ENCODE peak calls at places on chromosomes 6 and 20, in four cellular contexts. L is GM12878, W is WTC11, U is K562. J is an unnamed sample.

GRCh38 chr6:160386869-160387518 is 38.8 kb downstream of the SLC22A3 start:
- DNase-seq in L (no peak), U (no peak), W (no peak), J (no peak)

GRCh38 chr6:22024973-22025467 is 271.8 kb downstream of the PRL start:
- DNase-seq in U (no peak), W (no peak), L (peak), J (no peak)

GRCh38 chr6:134853111-134854055 is 96.5 kb downstream of the ALDH8A1 start:
- DNase-seq in W (no peak), U (no peak), L (no peak), J (peak)

GRCh38 chr20:9458075-9458818 is 56.1 kb upstream of the LAMP5 start:
- DNase-seq in L (peak), W (peak), U (no peak), J (peak)

GRCh38 chr6:160634706-160635105 is 29.4 kb downstream of the LPA start:
- DNase-seq in W (no peak), U (peak), L (peak), J (no peak)

GRCh38 chr20:41177636-41178035 is 40.3 kb downstream of the PLCG1 start:
- DNase-seq in W (peak), L (no peak), U (no peak), J (no peak)

GRCh38 chr6:39189915-39190544 is 39.2 kb downstream of the KCNK5 start:
- DNase-seq in U (peak), L (no peak), W (peak), J (peak)

GRCh38 chr20:22744341-22745193 is 160.2 kb upstream of the FOXA2 start:
- DNase-seq in U (no peak), L (no peak), W (no peak), J (no peak)

GRCh38 chr6:3526962-3527796 is 70.3 kb upstream of the SLC22A23 start:
- DNase-seq in U (no peak), L (no peak), W (no peak), J (no peak)

GRCh38 chr20:59920944-59921343 is 12.5 kb downstream of the SYCP2 start:
- DNase-seq in W (no peak), U (no peak), L (no peak), J (no peak)

GRCh38 chr20:64043768-64044167 is 5.7 kb downstream of the SOX18 start:
- DNase-seq in W (no peak), L (no peak), U (no peak), J (no peak)

GRCh38 chr20:5612476-5613291 is 137.5 kb upstream of the SHLD1 start:
- DNase-seq in U (no peak), L (no peak), W (no peak), J (no peak)

GRCh38 chr6:26571592-26572296 is 25.0 kb upstream of the ABT1 start:
- DNase-seq in U (peak), W (peak), L (peak), J (peak)

GRCh38 chr6:25233226-25233625 is 45.9 kb upstream of the CARMIL1 start:
- DNase-seq in L (no peak), W (no peak), U (no peak), J (no peak)

GRCh38 chr20:5757949-5758348 is 7.7 kb downstream of the SHLD1 start:
- DNase-seq in W (no peak), U (peak), L (no peak), J (no peak)

GRCh38 chr6:107822154-107823046 is 1.7 kb downstream of the SCML4 start:
- DNase-seq in W (no peak), U (no peak), L (peak), J (no peak)

GRCh38 chr6:165835410-165835851 is 172.4 kb upstream of the PDE10A start:
- DNase-seq in U (no peak), W (no peak), L (no peak), J (no peak)
- TF ChIP-seq NR2C2 in U (no peak), W (no peak), L (no peak), J (no peak)

GRCh38 chr6:47438481-47439347 is 38.9 kb upstream of the CD2AP start:
- DNase-seq in U (no peak), W (no peak), L (peak), J (no peak)
- TF ChIP-seq NR2C2 in U (no peak), W (no peak), L (no peak), J (no peak)

DNA sequence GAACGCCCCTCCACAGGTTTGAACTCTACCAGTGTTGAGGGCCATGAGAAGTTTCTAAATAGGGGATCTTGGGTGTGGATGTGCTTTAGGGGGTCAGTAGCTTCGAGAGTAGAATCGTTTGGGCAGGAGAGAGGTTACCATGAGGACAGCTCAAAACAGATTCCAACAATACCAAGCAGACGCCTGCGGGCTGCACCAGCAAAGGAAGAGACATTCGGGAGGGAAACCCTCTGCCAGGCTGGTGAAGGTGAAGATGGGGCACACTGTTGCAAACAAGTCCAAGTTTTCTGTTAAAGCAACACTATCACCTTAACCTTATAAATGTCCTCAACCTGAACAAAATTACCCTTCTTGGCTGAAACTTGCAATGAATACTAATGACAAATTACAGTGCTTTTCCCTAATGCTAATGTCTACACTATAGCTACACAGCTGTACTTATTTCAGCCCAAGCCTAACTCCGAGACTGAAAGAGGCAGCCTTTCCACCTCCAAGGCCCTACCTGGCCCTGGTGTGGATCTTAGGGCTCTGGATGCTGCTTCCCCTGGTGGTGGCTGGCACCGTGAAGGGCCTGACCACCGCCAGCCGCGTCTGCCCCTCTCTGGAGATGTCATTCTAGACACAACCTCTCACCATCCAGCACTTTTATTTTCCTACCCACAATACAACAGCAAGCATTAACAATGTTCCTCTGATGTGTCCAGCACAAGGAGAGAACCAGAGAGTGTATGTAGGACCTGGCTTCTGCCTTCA is 80.1 kb downstream of the DLL1 start:
- DNase-seq in U (no peak), W (no peak), L (no peak), J (no peak)
- TF ChIP-seq NR2C2 in U (no peak), W (no peak), L (no peak), J (no peak)

DNA sequence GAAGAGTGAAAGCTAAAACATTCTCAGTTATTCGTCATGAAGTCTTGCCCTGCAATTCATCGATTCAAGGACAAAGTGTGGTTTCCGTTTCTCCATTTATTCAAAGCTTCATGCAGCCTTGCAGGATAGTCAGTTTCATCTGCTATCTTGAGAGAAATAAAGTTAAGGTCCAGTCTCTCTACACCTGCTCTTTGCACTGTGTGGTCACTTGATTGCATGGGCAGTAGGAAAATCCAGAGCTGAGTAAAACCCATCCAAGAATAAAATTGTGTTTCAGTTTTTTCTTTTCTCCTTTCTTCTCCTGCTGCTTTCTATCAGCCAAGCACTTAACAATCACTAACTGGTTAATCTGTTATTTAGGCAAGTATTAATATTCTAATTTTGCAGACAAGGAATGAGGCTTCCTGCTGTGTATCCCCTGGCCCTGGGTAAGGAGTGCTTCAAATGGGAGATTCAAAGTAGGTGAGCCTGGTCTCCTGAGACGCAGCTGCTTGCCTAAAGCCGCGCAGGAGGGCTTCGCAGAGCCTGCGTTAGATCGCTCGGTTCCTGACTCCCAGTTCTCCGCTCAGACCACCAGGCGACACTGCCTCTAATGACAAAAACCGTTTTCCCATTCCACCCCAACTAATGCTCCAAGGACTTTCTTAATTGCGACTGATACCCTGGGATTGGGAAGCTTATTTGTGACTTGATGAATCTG is 808.3 kb downstream of the TFAP2A start:
- DNase-seq in W (peak), U (no peak), L (no peak), J (no peak)
- TF ChIP-seq NR2C2 in W (no peak), U (no peak), L (no peak), J (no peak)

GRCh38 chr6:163147988-163148387 is 266.5 kb upstream of the QKI start:
- DNase-seq in U (no peak), L (no peak), W (no peak), J (no peak)

GRCh38 chr6:163148781-163149534 is 265.6 kb upstream of the QKI start:
- DNase-seq in W (no peak), U (no peak), L (no peak), J (no peak)

GRCh38 chr6:163149535-163149848 is 265.0 kb upstream of the QKI start:
- DNase-seq in U (no peak), L (no peak), W (no peak), J (no peak)

GRCh38 chr6:163151212-163151611 is 263.3 kb upstream of the QKI start:
- DNase-seq in W (no peak), L (no peak), U (no peak), J (no peak)

DNA sequence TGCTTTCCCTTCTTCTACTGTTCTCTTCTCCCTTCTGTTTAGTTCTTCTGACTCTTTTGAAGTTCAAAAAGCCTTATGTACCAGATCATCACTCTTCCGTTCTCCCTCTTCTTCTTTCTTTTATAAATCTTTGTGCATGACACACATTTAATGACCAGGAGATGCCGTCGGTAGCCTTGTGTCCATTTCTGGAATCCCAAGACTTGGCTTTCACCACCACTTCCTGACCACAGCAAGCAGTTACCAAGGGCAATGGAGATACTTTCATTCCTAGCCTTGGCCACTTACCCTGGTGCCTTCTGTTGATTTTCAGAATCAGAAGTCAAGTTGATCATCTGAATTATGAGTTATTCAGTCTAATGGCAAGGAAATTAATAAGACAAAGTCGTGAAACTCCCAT is 268.5 kb upstream of the QKI start:
- DNase-seq in U (no peak), L (no peak), W (no peak), J (no peak)
- TF ChIP-seq NR2C2 in U (no peak), L (no peak), W (no peak), J (no peak)

DNA sequence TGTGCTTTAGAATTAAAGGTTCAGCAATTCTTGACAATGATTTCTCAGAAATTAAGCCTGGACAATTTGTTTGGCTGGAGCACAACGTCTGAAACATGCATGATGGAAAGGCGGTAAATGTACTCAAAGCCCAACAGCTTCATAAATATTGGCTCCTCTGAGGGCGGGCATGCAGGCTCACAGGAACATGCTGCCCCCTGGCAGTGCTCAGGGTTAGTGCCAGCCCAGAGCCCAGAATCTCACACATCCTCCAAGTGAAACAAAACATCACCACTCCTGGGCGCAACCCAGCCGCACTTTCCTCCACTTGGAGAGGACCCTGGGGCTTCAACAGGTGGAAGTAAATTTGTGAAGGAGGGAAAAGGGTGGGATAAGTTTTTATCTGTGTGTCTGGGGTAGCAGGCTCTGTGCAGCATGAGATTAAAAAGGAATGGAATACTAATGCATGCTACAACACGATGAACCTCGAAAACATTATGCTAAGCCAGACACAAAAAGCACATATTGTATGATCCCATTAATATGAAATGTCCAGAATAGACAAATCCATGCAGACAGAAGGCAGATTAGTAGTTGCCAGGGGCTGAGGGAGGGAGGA is 54.1 kb upstream of the PTPRT start:
- DNase-seq in W (peak), U (no peak), L (no peak), J (no peak)
- TF ChIP-seq NR2C2 in W (no peak), U (no peak), L (no peak), J (no peak)

GRCh38 chr6:145891126-145891525 is 73.0 kb downstream of the SHPRH start:
- DNase-seq in U (no peak), W (no peak), L (no peak), J (peak)

GRCh38 chr6:145891565-145891964 is 72.6 kb downstream of the SHPRH start:
- DNase-seq in U (no peak), L (no peak), W (no peak), J (no peak)

GRCh38 chr6:145887969-145888368 is 73.4 kb upstream of the FBXO30 start:
- DNase-seq in L (no peak), U (no peak), W (no peak), J (no peak)

GRCh38 chr6:145892026-145892425 is 72.1 kb downstream of the SHPRH start:
- DNase-seq in L (no peak), W (no peak), U (no peak), J (no peak)

GRCh38 chr6:145890422-145890821 is 73.7 kb downstream of the SHPRH start:
- DNase-seq in W (no peak), U (no peak), L (no peak), J (no peak)
- TF ChIP-seq NR2C2 in W (no peak), U (no peak), L (no peak), J (no peak)